ENCODE peak calls at places on chromosomes 13 and 19, in four cellular contexts. One of them, this sample, is unnamed.
A peak's percentile ranks its signal among the peaks of the same experiment; 100 is the strongest.

GRCh38 chr13:75223981-75224742 is 257.8 kb downstream of the TBC1D4 start:
- DNase-seq in uterus: no peak
- DNase-seq in IMR-90: no peak
- DNase-seq in hepatocyte: no peak
- DNase-seq in this sample: no peak

GRCh38 chr13:33145667-33146066 is 129.4 kb downstream of the KL start:
- DNase-seq in IMR-90: no peak
- DNase-seq in hepatocyte: no peak
- DNase-seq in uterus: no peak
- DNase-seq in this sample: no peak

GRCh38 chr13:47175172-47175806 is 278.4 kb upstream of the HTR2A start:
- DNase-seq in IMR-90: peak; percentile 95
- DNase-seq in uterus: no peak
- DNase-seq in hepatocyte: no peak
- DNase-seq in this sample: no peak

GRCh38 chr13:111856571-111856970 is 210.4 kb upstream of the SOX1 start:
- DNase-seq in hepatocyte: no peak
- DNase-seq in uterus: no peak
- DNase-seq in IMR-90: no peak
- DNase-seq in this sample: no peak

GRCh38 chr19:15562861-15563260 is 52.2 kb upstream of the CYP4F8 start:
- DNase-seq in IMR-90: peak; percentile 4
- DNase-seq in hepatocyte: no peak
- DNase-seq in uterus: no peak
- DNase-seq in this sample: peak; percentile 37

GRCh38 chr13:80382576-80382975 is 41.6 kb upstream of the SPRY2 start:
- DNase-seq in IMR-90: no peak
- DNase-seq in hepatocyte: no peak
- DNase-seq in uterus: no peak
- DNase-seq in this sample: no peak

GRCh38 chr13:94009696-94010095 is 469.8 kb downstream of the DCT start:
- DNase-seq in uterus: no peak
- DNase-seq in IMR-90: peak; percentile 64
- DNase-seq in hepatocyte: no peak
- DNase-seq in this sample: no peak

GRCh38 chr13:64925284-64925683 is 2304.9 kb downstream of the PCDH9 start:
- DNase-seq in IMR-90: peak; percentile 19
- DNase-seq in hepatocyte: peak; percentile 43
- DNase-seq in uterus: no peak
- DNase-seq in this sample: no peak

GRCh38 chr19:51026554-51026831 is at the start of gene KLK11:
- DNase-seq in IMR-90: no peak
- DNase-seq in hepatocyte: no peak
- DNase-seq in uterus: no peak
- DNase-seq in this sample: peak; percentile 22

GRCh38 chr13:40613192-40613818 is 53.1 kb downstream of the FOXO1 start:
- DNase-seq in hepatocyte: no peak
- DNase-seq in IMR-90: no peak
- DNase-seq in uterus: peak; percentile 73
- DNase-seq in this sample: no peak

GRCh38 chr13:32019612-32020233 is 11.9 kb upstream of the FRY start:
- DNase-seq in uterus: peak; percentile 62
- DNase-seq in IMR-90: peak; percentile 81
- DNase-seq in hepatocyte: peak; percentile 75
- DNase-seq in this sample: peak; percentile 31

GRCh38 chr13:33276581-33276980 is 9.0 kb downstream of the STARD13 start:
- DNase-seq in hepatocyte: no peak
- DNase-seq in uterus: no peak
- DNase-seq in IMR-90: no peak
- DNase-seq in this sample: no peak

GRCh38 chr19:27974082-27974513 is 1238.9 kb downstream of the UQCRFS1 start:
- DNase-seq in IMR-90: no peak
- DNase-seq in uterus: no peak
- DNase-seq in hepatocyte: peak; percentile 78
- DNase-seq in this sample: no peak

GRCh38 chr13:69243366-69243765 is 864.3 kb upstream of the ATXN8OS start:
- DNase-seq in uterus: no peak
- DNase-seq in hepatocyte: no peak
- DNase-seq in IMR-90: no peak
- DNase-seq in this sample: no peak

GRCh38 chr13:53138369-53139036 is 109.9 kb downstream of the OLFM4 start:
- DNase-seq in IMR-90: peak; percentile 35
- DNase-seq in uterus: peak; percentile 61
- DNase-seq in hepatocyte: peak; percentile 57
- DNase-seq in this sample: no peak

GRCh38 chr13:114087430-114087829 is 45.0 kb downstream of the RASA3 start:
- DNase-seq in hepatocyte: peak; percentile 32
- DNase-seq in uterus: peak; percentile 11
- DNase-seq in IMR-90: no peak
- DNase-seq in this sample: peak; percentile 11

GRCh38 chr19:5257155-5258045 is 83.2 kb downstream of the PTPRS start:
- DNase-seq in hepatocyte: no peak
- DNase-seq in uterus: no peak
- DNase-seq in IMR-90: no peak
- DNase-seq in this sample: no peak

GRCh38 chr13:59012731-59013130 is 1151.0 kb downstream of the DIAPH3 start:
- DNase-seq in IMR-90: no peak
- DNase-seq in uterus: no peak
- DNase-seq in hepatocyte: no peak
- DNase-seq in this sample: no peak

GRCh38 chr13:29994911-29995601 is 144.6 kb upstream of the UBL3 start:
- DNase-seq in hepatocyte: no peak
- DNase-seq in IMR-90: no peak
- DNase-seq in uterus: peak; percentile 79
- DNase-seq in this sample: no peak

GRCh38 chr13:96297360-96297759 is 207.5 kb downstream of the HS6ST3 start:
- DNase-seq in IMR-90: no peak
- DNase-seq in uterus: no peak
- DNase-seq in hepatocyte: no peak
- DNase-seq in this sample: no peak

GRCh38 chr13:36382030-36382429 is 35.8 kb upstream of the SPART start:
- DNase-seq in hepatocyte: no peak
- DNase-seq in uterus: no peak
- DNase-seq in IMR-90: no peak
- DNase-seq in this sample: no peak

GRCh38 chr19:49020342-49020741 is 3.5 kb upstream of the LHB start:
- DNase-seq in IMR-90: no peak
- DNase-seq in uterus: no peak
- DNase-seq in hepatocyte: no peak
- DNase-seq in this sample: peak; percentile 76

GRCh38 chr19:16303755-16304154 is 20.9 kb upstream of the KLF2 start:
- DNase-seq in uterus: peak; percentile 81
- DNase-seq in IMR-90: no peak
- DNase-seq in hepatocyte: no peak
- DNase-seq in this sample: no peak

GRCh38 chr19:35266904-35267817 is 1.6 kb upstream of the USF2 start:
- DNase-seq in uterus: peak; percentile 64
- DNase-seq in IMR-90: peak; percentile 10
- DNase-seq in hepatocyte: peak; percentile 69
- DNase-seq in this sample: peak; percentile 89

GRCh38 chr19:35267818-35268545 is 780 bp upstream of the USF2 start:
- DNase-seq in hepatocyte: peak; percentile 91
- DNase-seq in IMR-90: peak; percentile 67
- DNase-seq in uterus: peak; percentile 65
- DNase-seq in this sample: peak; percentile 67

GRCh38 chr19:35264281-35265125 is 4.3 kb upstream of the USF2 start:
- DNase-seq in IMR-90: no peak
- DNase-seq in uterus: peak; percentile 10
- DNase-seq in hepatocyte: no peak
- DNase-seq in this sample: peak; percentile 30

GRCh38 chr19:35265126-35265995 is 3.4 kb upstream of the USF2 start:
- DNase-seq in hepatocyte: no peak
- DNase-seq in uterus: peak; percentile 28
- DNase-seq in IMR-90: no peak
- DNase-seq in this sample: peak; percentile 53

DNA sequence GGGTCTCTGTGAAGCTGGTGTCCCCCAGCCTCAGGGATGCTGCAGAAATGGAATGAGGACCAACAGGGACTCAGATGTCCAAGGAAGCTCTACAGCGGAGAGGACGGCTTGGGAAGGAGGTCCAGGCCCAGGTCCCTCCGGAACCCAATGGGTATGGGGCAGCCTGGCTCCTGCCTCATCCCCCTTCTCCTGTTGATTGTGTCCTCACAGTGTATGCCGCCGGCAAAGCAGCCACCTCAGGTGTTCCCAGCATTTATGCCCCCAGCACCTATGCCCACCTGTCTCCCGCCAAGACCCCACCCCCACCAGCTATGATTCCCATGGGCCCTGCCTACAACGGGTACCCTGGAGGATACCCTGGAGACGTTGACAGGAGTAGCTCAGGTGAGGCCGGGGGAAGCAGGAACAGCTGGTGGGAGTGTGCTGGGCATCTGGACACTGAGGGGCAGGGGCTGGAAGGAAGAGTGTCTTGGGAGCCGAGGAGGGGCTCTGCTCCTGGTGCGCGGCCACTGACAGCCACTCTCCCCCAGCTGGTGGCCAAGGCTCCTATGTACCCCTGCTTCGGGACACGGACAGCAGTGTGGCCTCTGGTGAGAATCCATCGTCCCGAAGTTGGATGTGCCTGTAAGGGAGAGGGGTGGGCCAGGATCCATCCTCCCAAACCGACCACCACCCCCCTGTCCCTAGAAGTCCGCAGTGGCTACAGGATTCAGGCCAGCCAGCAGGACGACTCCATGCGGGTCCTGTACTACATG is 2.4 kb upstream of the USF2 start:
- DNase-seq in uterus: peak; percentile 19
- DNase-seq in hepatocyte: no peak
- DNase-seq in IMR-90: no peak
- DNase-seq in this sample: peak; percentile 70
- H3K27ac ChIP-seq in uterus: peak overlapping the region; percentile 99
- H3K27ac ChIP-seq in hepatocyte: peak overlapping the region; percentile 100
- H3K27ac ChIP-seq in IMR-90: peak overlapping the region; percentile 83
- H3K27ac ChIP-seq in this sample: peak overlapping the region; percentile 84

DNA sequence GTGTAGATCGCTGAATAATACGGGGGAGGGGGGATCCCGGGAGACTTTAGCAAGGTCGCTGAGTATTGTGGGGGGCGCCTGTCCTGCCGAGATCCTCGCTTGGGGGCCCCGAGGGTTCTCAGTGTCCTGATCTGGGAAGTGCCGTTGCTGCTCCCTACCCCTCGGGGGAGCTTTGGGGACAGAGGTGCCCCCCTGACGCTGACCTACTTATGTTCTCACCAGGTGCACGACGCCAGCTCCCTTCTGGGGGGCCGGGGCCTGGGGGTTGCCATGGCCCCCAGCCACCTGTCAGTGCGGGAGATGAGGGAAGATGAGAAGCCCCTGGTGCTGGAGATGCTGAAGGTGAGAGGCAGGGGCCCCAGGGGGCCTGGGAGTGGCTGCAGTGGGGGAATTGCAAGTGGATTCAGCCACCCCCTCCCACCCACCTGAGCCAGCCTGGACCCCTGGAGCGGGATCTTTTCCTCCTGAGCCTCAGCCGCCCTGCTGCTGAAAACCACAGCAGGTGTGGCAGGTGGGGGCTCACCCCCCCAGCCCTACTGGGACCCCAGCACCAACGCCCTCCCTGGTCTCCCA is 537 bp downstream of the NAT14 start:
- DNase-seq in uterus: no peak
- DNase-seq in hepatocyte: no peak
- DNase-seq in IMR-90: no peak
- DNase-seq in this sample: no peak
- H3K27ac ChIP-seq in uterus: peak overlapping the region; percentile 99
- H3K27ac ChIP-seq in hepatocyte: peak overlapping the region; percentile 71
- H3K27ac ChIP-seq in IMR-90: peak overlapping the region; percentile 89
- H3K27ac ChIP-seq in this sample: peak overlapping the region; percentile 60

GRCh38 chr19:18224525-18225354 is 1.5 kb downstream of the PDE4C start:
- DNase-seq in uterus: peak; percentile 99
- DNase-seq in IMR-90: peak; percentile 99
- DNase-seq in hepatocyte: peak; percentile 98
- DNase-seq in this sample: peak; percentile 100

GRCh38 chr19:18221815-18222725 is 4.2 kb downstream of the PDE4C start:
- DNase-seq in uterus: no peak
- DNase-seq in hepatocyte: no peak
- DNase-seq in IMR-90: no peak
- DNase-seq in this sample: no peak

GRCh38 chr19:18225702-18226468 is at the start of gene PDE4C:
- DNase-seq in hepatocyte: no peak
- DNase-seq in uterus: no peak
- DNase-seq in IMR-90: no peak
- DNase-seq in this sample: no peak

GRCh38 chr19:18225355-18225701 is 910 bp downstream of the PDE4C start:
- DNase-seq in IMR-90: no peak
- DNase-seq in uterus: no peak
- DNase-seq in hepatocyte: no peak
- DNase-seq in this sample: no peak

GRCh38 chr19:18223860-18224524 is 2.2 kb downstream of the PDE4C start:
- DNase-seq in IMR-90: no peak
- DNase-seq in hepatocyte: peak; percentile 64
- DNase-seq in uterus: peak; percentile 37
- DNase-seq in this sample: peak; percentile 80
- H3K27ac ChIP-seq in IMR-90: peak overlapping the region; percentile 58
- H3K27ac ChIP-seq in hepatocyte: no peak overlapping the region
- H3K27ac ChIP-seq in uterus: no peak overlapping the region
- H3K27ac ChIP-seq in this sample: no peak overlapping the region

GRCh38 chr19:38697197-38697596 is 47.1 kb downstream of the CAPN12 start:
- DNase-seq in hepatocyte: no peak
- DNase-seq in IMR-90: no peak
- DNase-seq in uterus: no peak
- DNase-seq in this sample: no peak

GRCh38 chr19:38695832-38696732 is 48.2 kb downstream of the CAPN12 start:
- DNase-seq in IMR-90: no peak
- DNase-seq in hepatocyte: no peak
- DNase-seq in uterus: no peak
- DNase-seq in this sample: no peak

GRCh38 chr19:38693380-38694223 is 46.2 kb downstream of the ACTN4 start:
- DNase-seq in uterus: no peak
- DNase-seq in hepatocyte: no peak
- DNase-seq in IMR-90: peak; percentile 63
- DNase-seq in this sample: no peak

GRCh38 chr19:38696733-38697055 is 47.6 kb downstream of the CAPN12 start:
- DNase-seq in IMR-90: no peak
- DNase-seq in hepatocyte: no peak
- DNase-seq in uterus: no peak
- DNase-seq in this sample: no peak

DNA sequence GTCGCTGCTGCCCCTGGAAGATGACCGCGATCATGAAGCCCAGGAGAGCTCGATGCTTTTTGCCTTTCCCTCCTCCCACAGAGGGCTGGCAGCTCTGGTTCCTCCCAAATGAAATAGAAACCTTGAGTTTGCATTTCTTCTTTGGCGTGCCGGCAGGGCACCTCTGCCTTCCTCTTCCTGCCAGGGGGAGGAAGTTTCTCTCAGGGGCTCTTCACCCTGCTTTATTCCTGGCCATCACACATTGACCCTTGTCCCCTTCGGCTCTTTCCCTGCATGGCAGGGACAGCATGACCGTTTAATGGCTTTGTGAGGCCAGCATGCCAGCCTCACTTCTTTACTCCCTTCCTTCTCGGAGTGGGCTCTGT is 47.9 kb downstream of the ACTN4 start:
- DNase-seq in hepatocyte: no peak
- DNase-seq in IMR-90: no peak
- DNase-seq in uterus: no peak
- DNase-seq in this sample: no peak
- H3K27ac ChIP-seq in hepatocyte: peak overlapping the region; percentile 97
- H3K27ac ChIP-seq in IMR-90: no peak overlapping the region
- H3K27ac ChIP-seq in uterus: peak overlapping the region; percentile 100
- H3K27ac ChIP-seq in this sample: peak overlapping the region; percentile 22

GRCh38 chr19:14367016-14367415 is 14.2 kb upstream of the ADGRE5 start:
- DNase-seq in IMR-90: no peak
- DNase-seq in uterus: no peak
- DNase-seq in hepatocyte: no peak
- DNase-seq in this sample: no peak
- H3K27ac ChIP-seq in IMR-90: no peak overlapping the region
- H3K27ac ChIP-seq in uterus: peak overlapping the region; percentile 55
- H3K27ac ChIP-seq in hepatocyte: no peak overlapping the region
- H3K27ac ChIP-seq in this sample: no peak overlapping the region